ENCODE peak calls at places on chromosomes 13 and 19, in six cellular contexts. One of them, this sample, is unnamed.

GRCh38 chr19:33862991-33863390 is 66.3 kb downstream of the KCTD15 start:
- DNase-seq in A549: no peak
- DNase-seq in K562: no peak
- DNase-seq in HepG2: no peak
- DNase-seq in endothelial cell of umbilical vein: no peak
- DNase-seq in GM12878: no peak
- DNase-seq in this sample: no peak

GRCh38 chr19:54209058-54209747 is 8.5 kb downstream of the RPS9 start:
- DNase-seq in A549: no peak
- DNase-seq in K562: peak
- DNase-seq in HepG2: no peak
- DNase-seq in endothelial cell of umbilical vein: no peak
- DNase-seq in GM12878: no peak
- DNase-seq in this sample: no peak

GRCh38 chr13:86476656-86477055 is 677.4 kb upstream of the SLITRK6 start:
- DNase-seq in A549: no peak
- DNase-seq in K562: no peak
- DNase-seq in HepG2: no peak
- DNase-seq in endothelial cell of umbilical vein: no peak
- DNase-seq in GM12878: no peak
- DNase-seq in this sample: no peak

GRCh38 chr13:40961224-40961623 is 57.9 kb downstream of the ELF1 start:
- DNase-seq in A549: no peak
- DNase-seq in K562: no peak
- DNase-seq in HepG2: no peak
- DNase-seq in endothelial cell of umbilical vein: no peak
- DNase-seq in GM12878: no peak
- DNase-seq in this sample: peak

GRCh38 chr13:65307056-65307455 is 1923.1 kb downstream of the PCDH9 start:
- DNase-seq in A549: no peak
- DNase-seq in K562: no peak
- DNase-seq in HepG2: no peak
- DNase-seq in endothelial cell of umbilical vein: no peak
- DNase-seq in GM12878: no peak
- DNase-seq in this sample: no peak

GRCh38 chr19:2638417-2638940 is 64.0 kb downstream of the GNG7 start:
- DNase-seq in A549: no peak
- DNase-seq in K562: no peak
- DNase-seq in HepG2: no peak
- DNase-seq in endothelial cell of umbilical vein: no peak
- DNase-seq in GM12878: no peak
- DNase-seq in this sample: no peak

GRCh38 chr19:33804021-33804799 is 7.5 kb downstream of the KCTD15 start:
- DNase-seq in A549: peak
- DNase-seq in K562: no peak
- DNase-seq in HepG2: peak
- DNase-seq in endothelial cell of umbilical vein: no peak
- DNase-seq in GM12878: no peak
- DNase-seq in this sample: no peak

GRCh38 chr13:113723400-113724015 is 35.5 kb upstream of the TMEM255B start:
- DNase-seq in A549: no peak
- DNase-seq in K562: peak
- DNase-seq in HepG2: no peak
- DNase-seq in endothelial cell of umbilical vein: no peak
- DNase-seq in GM12878: no peak
- DNase-seq in this sample: no peak

GRCh38 chr19:46065486-46065885 is 24.7 kb upstream of the IGFL4 start:
- DNase-seq in A549: no peak
- DNase-seq in K562: no peak
- DNase-seq in HepG2: no peak
- DNase-seq in endothelial cell of umbilical vein: no peak
- DNase-seq in GM12878: no peak
- DNase-seq in this sample: no peak

GRCh38 chr19:45798995-45799517 is 6.4 kb upstream of the DMWD start:
- DNase-seq in A549: peak
- DNase-seq in K562: peak
- DNase-seq in HepG2: peak
- DNase-seq in endothelial cell of umbilical vein: peak
- DNase-seq in GM12878: peak
- DNase-seq in this sample: peak

GRCh38 chr19:38478273-38478971 is 44.9 kb downstream of the RYR1 start:
- DNase-seq in A549: peak
- DNase-seq in K562: peak
- DNase-seq in HepG2: peak
- DNase-seq in endothelial cell of umbilical vein: no peak
- DNase-seq in GM12878: no peak
- DNase-seq in this sample: peak

GRCh38 chr13:58823701-58824100 is 1192.2 kb downstream of the PCDH17 start:
- DNase-seq in A549: no peak
- DNase-seq in K562: no peak
- DNase-seq in HepG2: no peak
- DNase-seq in endothelial cell of umbilical vein: no peak
- DNase-seq in GM12878: no peak
- DNase-seq in this sample: no peak

GRCh38 chr13:42364613-42365000 is 92.7 kb downstream of the AKAP11 start:
- DNase-seq in A549: no peak
- DNase-seq in K562: no peak
- DNase-seq in HepG2: no peak
- DNase-seq in endothelial cell of umbilical vein: peak
- DNase-seq in GM12878: no peak
- DNase-seq in this sample: no peak

GRCh38 chr13:72314210-72314609 is 413.2 kb downstream of the MZT1 start:
- DNase-seq in A549: no peak
- DNase-seq in K562: no peak
- DNase-seq in HepG2: no peak
- DNase-seq in endothelial cell of umbilical vein: no peak
- DNase-seq in GM12878: no peak
- DNase-seq in this sample: no peak

GRCh38 chr19:6767357-6768235 is at the start of gene SH2D3A:
- DNase-seq in A549: peak
- DNase-seq in K562: peak
- DNase-seq in HepG2: peak
- DNase-seq in endothelial cell of umbilical vein: peak
- DNase-seq in GM12878: peak
- DNase-seq in this sample: peak

GRCh38 chr19:42247631-42248199 is 5.3 kb upstream of the GSK3A start:
- DNase-seq in A549: no peak
- DNase-seq in K562: no peak
- DNase-seq in HepG2: no peak
- DNase-seq in endothelial cell of umbilical vein: no peak
- DNase-seq in GM12878: no peak
- DNase-seq in this sample: no peak

GRCh38 chr19:11435833-11436313 is 438 bp downstream of the PRKCSH start:
- DNase-seq in A549: no peak
- DNase-seq in K562: peak
- DNase-seq in HepG2: no peak
- DNase-seq in endothelial cell of umbilical vein: no peak
- DNase-seq in GM12878: no peak
- DNase-seq in this sample: peak

GRCh38 chr19:7505682-7506384 is 10.1 kb upstream of the ZNF358 start:
- DNase-seq in A549: no peak
- DNase-seq in K562: peak
- DNase-seq in HepG2: no peak
- DNase-seq in endothelial cell of umbilical vein: no peak
- DNase-seq in GM12878: no peak
- DNase-seq in this sample: no peak

GRCh38 chr13:51785592-51786424 is 18.2 kb downstream of the DHRS12 start:
- DNase-seq in A549: no peak
- DNase-seq in K562: peak
- DNase-seq in HepG2: no peak
- DNase-seq in endothelial cell of umbilical vein: no peak
- DNase-seq in GM12878: no peak
- DNase-seq in this sample: peak

GRCh38 chr13:110715395-110716234 is 2.1 kb downstream of the ING1 start:
- DNase-seq in A549: peak
- DNase-seq in K562: peak
- DNase-seq in HepG2: peak
- DNase-seq in endothelial cell of umbilical vein: peak
- DNase-seq in GM12878: peak
- DNase-seq in this sample: peak

GRCh38 chr13:37443538-37443937 is 155.0 kb downstream of the POSTN start:
- DNase-seq in A549: no peak
- DNase-seq in K562: no peak
- DNase-seq in HepG2: no peak
- DNase-seq in endothelial cell of umbilical vein: no peak
- DNase-seq in GM12878: no peak
- DNase-seq in this sample: no peak

GRCh38 chr19:16893686-16893990 is 4.8 kb downstream of the F2RL3 start:
- DNase-seq in A549: no peak
- DNase-seq in K562: peak
- DNase-seq in HepG2: no peak
- DNase-seq in endothelial cell of umbilical vein: no peak
- DNase-seq in GM12878: no peak
- DNase-seq in this sample: no peak

GRCh38 chr19:5534787-5535586 is 32.8 kb downstream of the TINCR start:
- DNase-seq in A549: no peak
- DNase-seq in K562: peak
- DNase-seq in HepG2: no peak
- DNase-seq in endothelial cell of umbilical vein: no peak
- DNase-seq in GM12878: no peak
- DNase-seq in this sample: peak

GRCh38 chr19:7257148-7258041 is 36.8 kb downstream of the INSR start:
- DNase-seq in A549: no peak
- DNase-seq in K562: peak
- DNase-seq in HepG2: peak
- DNase-seq in endothelial cell of umbilical vein: peak
- DNase-seq in GM12878: no peak
- DNase-seq in this sample: no peak

GRCh38 chr13:66264976-66265375 is 965.2 kb downstream of the PCDH9 start:
- DNase-seq in A549: no peak
- DNase-seq in K562: no peak
- DNase-seq in HepG2: no peak
- DNase-seq in endothelial cell of umbilical vein: no peak
- DNase-seq in GM12878: no peak
- DNase-seq in this sample: no peak

GRCh38 chr13:60032836-60033235 is 130.9 kb downstream of the DIAPH3 start:
- DNase-seq in A549: no peak
- DNase-seq in K562: no peak
- DNase-seq in HepG2: no peak
- DNase-seq in endothelial cell of umbilical vein: no peak
- DNase-seq in GM12878: no peak
- DNase-seq in this sample: no peak

GRCh38 chr13:60028021-60028420 is 135.7 kb downstream of the DIAPH3 start:
- DNase-seq in A549: no peak
- DNase-seq in K562: no peak
- DNase-seq in HepG2: no peak
- DNase-seq in endothelial cell of umbilical vein: no peak
- DNase-seq in GM12878: no peak
- DNase-seq in this sample: peak
- TF ChIP-seq MYC in A549: no peak
- TF ChIP-seq MYC in K562: no peak
- TF ChIP-seq MYC in HepG2: no peak
- TF ChIP-seq MYC in endothelial cell of umbilical vein: no peak
- TF ChIP-seq MYC in GM12878: no peak
- TF ChIP-seq MYC in this sample: no peak

GRCh38 chr13:90238433-90238832 is 1109.1 kb upstream of the MIR17HG start:
- DNase-seq in A549: no peak
- DNase-seq in K562: no peak
- DNase-seq in HepG2: no peak
- DNase-seq in endothelial cell of umbilical vein: no peak
- DNase-seq in GM12878: no peak
- DNase-seq in this sample: peak

GRCh38 chr13:90237852-90238251 is 1109.6 kb upstream of the MIR17HG start:
- DNase-seq in A549: no peak
- DNase-seq in K562: no peak
- DNase-seq in HepG2: no peak
- DNase-seq in endothelial cell of umbilical vein: no peak
- DNase-seq in GM12878: no peak
- DNase-seq in this sample: no peak

GRCh38 chr13:90233933-90234672 is 1113.4 kb upstream of the MIR17HG start:
- DNase-seq in A549: no peak
- DNase-seq in K562: no peak
- DNase-seq in HepG2: no peak
- DNase-seq in endothelial cell of umbilical vein: no peak
- DNase-seq in GM12878: no peak
- DNase-seq in this sample: no peak

GRCh38 chr13:90239130-90239529 is 1108.4 kb upstream of the MIR17HG start:
- DNase-seq in A549: no peak
- DNase-seq in K562: no peak
- DNase-seq in HepG2: no peak
- DNase-seq in endothelial cell of umbilical vein: no peak
- DNase-seq in GM12878: no peak
- DNase-seq in this sample: no peak
- H3K4me3 ChIP-seq in A549: no peak
- H3K4me3 ChIP-seq in K562: no peak
- H3K4me3 ChIP-seq in HepG2: no peak
- H3K4me3 ChIP-seq in endothelial cell of umbilical vein: no peak
- H3K4me3 ChIP-seq in GM12878: no peak
- H3K4me3 ChIP-seq in this sample: no peak

DNA sequence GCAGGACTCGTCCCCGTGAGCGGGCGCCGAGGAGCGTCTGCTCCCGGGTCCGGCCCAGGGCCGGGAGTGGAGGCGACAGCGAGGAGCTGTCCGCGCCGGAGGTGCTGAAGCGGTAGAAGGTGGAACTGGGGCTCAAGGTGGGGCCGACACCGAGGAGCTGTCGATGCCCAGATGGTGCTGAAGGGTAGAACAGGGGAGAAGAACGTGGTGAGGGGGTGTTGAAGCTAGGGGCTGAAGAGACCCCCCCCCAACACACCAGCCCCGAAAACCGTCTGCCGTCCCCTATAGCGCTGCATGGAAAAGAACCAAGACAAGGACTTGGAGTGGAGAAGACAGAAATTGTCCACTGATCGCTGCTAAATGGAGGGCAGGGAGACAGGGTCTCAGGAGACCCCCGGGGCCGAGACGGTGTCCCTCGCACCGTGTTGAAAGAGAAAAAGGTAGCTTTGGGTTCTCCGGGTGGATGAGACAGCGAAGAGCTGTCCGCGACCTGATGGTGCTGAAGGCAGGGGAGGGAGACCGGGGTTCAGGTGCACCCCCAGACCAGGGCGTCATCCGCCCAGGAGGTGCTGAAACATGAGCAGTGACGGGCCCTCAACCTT is 7.1 kb upstream of the PDE4C start:
- DNase-seq in A549: peak
- DNase-seq in K562: peak
- DNase-seq in HepG2: peak
- DNase-seq in endothelial cell of umbilical vein: peak
- DNase-seq in GM12878: no peak
- DNase-seq in this sample: peak
- TF ChIP-seq CTCF in A549: no peak
- TF ChIP-seq CTCF in K562: no peak
- TF ChIP-seq CTCF in HepG2: no peak
- TF ChIP-seq CTCF in endothelial cell of umbilical vein: no peak
- TF ChIP-seq CTCF in GM12878: no peak
- TF ChIP-seq CTCF in this sample: no peak

GRCh38 chr13:104389722-104390121 is 1323.5 kb upstream of the SLC10A2 start:
- DNase-seq in A549: no peak
- DNase-seq in K562: no peak
- DNase-seq in HepG2: peak
- DNase-seq in endothelial cell of umbilical vein: no peak
- DNase-seq in GM12878: no peak
- DNase-seq in this sample: peak

GRCh38 chr13:104387514-104387913 is 1321.3 kb upstream of the SLC10A2 start:
- DNase-seq in A549: no peak
- DNase-seq in K562: no peak
- DNase-seq in HepG2: no peak
- DNase-seq in endothelial cell of umbilical vein: no peak
- DNase-seq in GM12878: no peak
- DNase-seq in this sample: no peak

GRCh38 chr13:104382941-104383340 is 1316.7 kb upstream of the SLC10A2 start:
- DNase-seq in A549: no peak
- DNase-seq in K562: no peak
- DNase-seq in HepG2: no peak
- DNase-seq in endothelial cell of umbilical vein: no peak
- DNase-seq in GM12878: no peak
- DNase-seq in this sample: no peak

GRCh38 chr13:104385409-104385808 is 1319.2 kb upstream of the SLC10A2 start:
- DNase-seq in A549: no peak
- DNase-seq in K562: no peak
- DNase-seq in HepG2: no peak
- DNase-seq in endothelial cell of umbilical vein: no peak
- DNase-seq in GM12878: no peak
- DNase-seq in this sample: no peak
- TF ChIP-seq MYC in A549: no peak
- TF ChIP-seq MYC in K562: no peak
- TF ChIP-seq MYC in HepG2: no peak
- TF ChIP-seq MYC in endothelial cell of umbilical vein: no peak
- TF ChIP-seq MYC in GM12878: no peak
- TF ChIP-seq MYC in this sample: no peak